ENCODE peak calls at places on chromosomes 2 and 18, in six cellular contexts. One of them, this sample, is unnamed.

GRCh38 chr2:190216829-190217228 is 102.8 kb downstream of the HIBCH start:
- DNase-seq in skeletal muscle cell: no peak
- DNase-seq in NCI-H510A treated with DMSO at 0.1 percent for 48 hours: peak
- DNase-seq in adrenal gland: peak
- DNase-seq in Daoy: peak
- DNase-seq in naive thymus-derived CD4-positive, alpha-beta T cell: no peak
- DNase-seq in this sample: no peak

GRCh38 chr2:25215948-25216679 is 47.7 kb upstream of the POMC start:
- DNase-seq in skeletal muscle cell: no peak
- DNase-seq in NCI-H510A treated with DMSO at 0.1 percent for 48 hours: peak
- DNase-seq in adrenal gland: peak
- DNase-seq in Daoy: no peak
- DNase-seq in naive thymus-derived CD4-positive, alpha-beta T cell: peak
- DNase-seq in this sample: no peak

GRCh38 chr2:3493610-3493997 is 25.7 kb downstream of the ADI1 start:
- DNase-seq in skeletal muscle cell: peak
- DNase-seq in NCI-H510A treated with DMSO at 0.1 percent for 48 hours: peak
- DNase-seq in adrenal gland: peak
- DNase-seq in Daoy: peak
- DNase-seq in naive thymus-derived CD4-positive, alpha-beta T cell: no peak
- DNase-seq in this sample: no peak

GRCh38 chr18:61893971-61894750 is 1.4 kb upstream of the RNF152 start:
- DNase-seq in skeletal muscle cell: peak
- DNase-seq in NCI-H510A treated with DMSO at 0.1 percent for 48 hours: peak
- DNase-seq in adrenal gland: peak
- DNase-seq in Daoy: peak
- DNase-seq in naive thymus-derived CD4-positive, alpha-beta T cell: peak
- DNase-seq in this sample: peak

GRCh38 chr2:6008186-6008585 is 316.0 kb downstream of the SOX11 start:
- DNase-seq in skeletal muscle cell: no peak
- DNase-seq in NCI-H510A treated with DMSO at 0.1 percent for 48 hours: no peak
- DNase-seq in adrenal gland: no peak
- DNase-seq in Daoy: no peak
- DNase-seq in naive thymus-derived CD4-positive, alpha-beta T cell: no peak
- DNase-seq in this sample: no peak

GRCh38 chr2:174153757-174154680 is 94.3 kb downstream of the OLA1 start:
- DNase-seq in skeletal muscle cell: peak
- DNase-seq in NCI-H510A treated with DMSO at 0.1 percent for 48 hours: no peak
- DNase-seq in adrenal gland: peak
- DNase-seq in Daoy: no peak
- DNase-seq in naive thymus-derived CD4-positive, alpha-beta T cell: no peak
- DNase-seq in this sample: no peak

GRCh38 chr2:237603049-237603717 is 12.6 kb upstream of the RAB17 start:
- DNase-seq in skeletal muscle cell: no peak
- DNase-seq in NCI-H510A treated with DMSO at 0.1 percent for 48 hours: no peak
- DNase-seq in adrenal gland: no peak
- DNase-seq in Daoy: no peak
- DNase-seq in naive thymus-derived CD4-positive, alpha-beta T cell: no peak
- DNase-seq in this sample: no peak

GRCh38 chr18:59353079-59353680 is 5.9 kb downstream of the LMAN1 start:
- DNase-seq in skeletal muscle cell: no peak
- DNase-seq in NCI-H510A treated with DMSO at 0.1 percent for 48 hours: no peak
- DNase-seq in adrenal gland: no peak
- DNase-seq in Daoy: no peak
- DNase-seq in naive thymus-derived CD4-positive, alpha-beta T cell: no peak
- DNase-seq in this sample: no peak

This sample was measured in D721Med.